ENCODE peak calls at places on chromosomes 5 and 9, in five cellular contexts. X, D, E, V and I are unnamed samples.

GRCh38 chr9:112620353-112620752 is 97.6 kb downstream of the INIP start:
- DNase-seq in E (no peak), X (no peak), V (no peak), D (no peak), I (no peak)

GRCh38 chr9:90860382-90860781 is 58.8 kb downstream of the SYK start:
- DNase-seq in D (no peak), X (no peak), E (no peak), V (no peak), I (no peak)

GRCh38 chr9:92978345-92978875 is 31.1 kb downstream of the FGD3 start:
- DNase-seq in V (no peak), D (no peak), E (no peak), X (no peak), I (no peak)

GRCh38 chr9:5569357-5569756 is 59.0 kb downstream of the PDCD1LG2 start:
- DNase-seq in V (no peak), X (no peak), D (no peak), E (no peak), I (no peak)

GRCh38 chr5:4294878-4295277 is 699.2 kb downstream of the IRX1 start:
- DNase-seq in V (no peak), X (no peak), E (no peak), D (no peak), I (no peak)

GRCh38 chr5:178785999-178786398 is 55.5 kb upstream of the ZNF354A start:
- DNase-seq in D (peak; percentile 16), V (no peak), E (no peak), X (no peak), I (no peak)

GRCh38 chr5:97764700-97765099 is 581.7 kb upstream of the RIOK2 start:
- DNase-seq in D (no peak), E (no peak), X (no peak), V (no peak), I (no peak)

GRCh38 chr5:176402684-176403083 is 13.7 kb downstream of the CLTB start:
- DNase-seq in E (no peak), V (no peak), D (no peak), X (no peak), I (no peak)

GRCh38 chr5:62043289-62044274 is 262.4 kb upstream of the KIF2A start:
- DNase-seq in D (no peak), X (no peak), E (no peak), V (peak; percentile 65), I (peak; percentile 81)

GRCh38 chr5:106290841-106291240 is 1379.9 kb downstream of the EFNA5 start:
- DNase-seq in D (no peak), E (no peak), V (no peak), X (no peak), I (no peak)

GRCh38 chr5:176416123-176416924 is at the start of gene CLTB:
- DNase-seq in E (peak; percentile 37), D (peak; percentile 95), V (peak; percentile 85), X (peak; percentile 77), I (peak; percentile 71)

GRCh38 chr5:91030521-91031395 is 352.4 kb downstream of the ARRDC3 start:
- DNase-seq in X (no peak), D (no peak), V (no peak), E (no peak), I (no peak)

GRCh38 chr5:174166231-174167079 is 120.9 kb downstream of the NSG2 start:
- DNase-seq in D (no peak), X (no peak), E (no peak), V (no peak), I (no peak)

GRCh38 chr9:88923653-88924284 is 67.5 kb upstream of the S1PR3 start:
- DNase-seq in V (no peak), X (no peak), D (no peak), E (no peak), I (no peak)

GRCh38 chr5:74027732-74028338 is 401.8 kb downstream of the ARHGEF28 start:
- DNase-seq in D (no peak), X (no peak), E (no peak), V (no peak), I (no peak)

GRCh38 chr9:306907-307306 is 92.2 kb downstream of the DOCK8 start:
- DNase-seq in E (no peak), X (no peak), D (no peak), V (no peak), I (no peak)

GRCh38 chr5:17154211-17154996 is 63.0 kb upstream of the BASP1 start:
- DNase-seq in X (no peak), E (no peak), V (no peak), D (no peak), I (no peak)

GRCh38 chr5:122756263-122756911 is 18.5 kb upstream of the SNX2 start:
- DNase-seq in V (no peak), E (no peak), D (no peak), X (no peak), I (no peak)

GRCh38 chr9:114301798-114302565 is 20.9 kb upstream of the ORM1 start:
- DNase-seq in E (no peak), V (peak; percentile 27), D (no peak), X (no peak), I (no peak)

GRCh38 chr5:150064681-150065220 is 21.6 kb downstream of the CSF1R start:
- DNase-seq in D (no peak), V (no peak), E (no peak), X (no peak), I (no peak)

GRCh38 chr9:84271004-84271886 is 69.3 kb downstream of the SLC28A3 start:
- DNase-seq in X (no peak), E (no peak), V (peak; percentile 63), D (no peak), I (peak; percentile 30)

GRCh38 chr9:126531035-126531571 is 82.6 kb upstream of the LMX1B start:
- DNase-seq in E (no peak), D (no peak), X (no peak), V (no peak), I (no peak)

GRCh38 chr5:148998174-148998797 is 64.6 kb downstream of the SH3TC2 start:
- DNase-seq in D (peak; percentile 16), E (no peak), V (no peak), X (peak; percentile 63), I (peak; percentile 32)

GRCh38 chr5:169071-169727 is 22.1 kb upstream of the LRRC14B start:
- DNase-seq in D (peak; percentile 33), X (no peak), V (no peak), E (no peak), I (no peak)

GRCh38 chr5:169728-170094 is 21.6 kb upstream of the LRRC14B start:
- DNase-seq in E (no peak), V (no peak), X (no peak), D (no peak), I (no peak)

GRCh38 chr5:167511-167910 is 23.8 kb upstream of the LRRC14B start:
- DNase-seq in E (no peak), X (no peak), D (no peak), V (no peak), I (no peak)

GRCh38 chr5:166441-167372 is 24.6 kb upstream of the LRRC14B start:
- DNase-seq in E (no peak), V (no peak), D (no peak), X (no peak), I (no peak)

DNA sequence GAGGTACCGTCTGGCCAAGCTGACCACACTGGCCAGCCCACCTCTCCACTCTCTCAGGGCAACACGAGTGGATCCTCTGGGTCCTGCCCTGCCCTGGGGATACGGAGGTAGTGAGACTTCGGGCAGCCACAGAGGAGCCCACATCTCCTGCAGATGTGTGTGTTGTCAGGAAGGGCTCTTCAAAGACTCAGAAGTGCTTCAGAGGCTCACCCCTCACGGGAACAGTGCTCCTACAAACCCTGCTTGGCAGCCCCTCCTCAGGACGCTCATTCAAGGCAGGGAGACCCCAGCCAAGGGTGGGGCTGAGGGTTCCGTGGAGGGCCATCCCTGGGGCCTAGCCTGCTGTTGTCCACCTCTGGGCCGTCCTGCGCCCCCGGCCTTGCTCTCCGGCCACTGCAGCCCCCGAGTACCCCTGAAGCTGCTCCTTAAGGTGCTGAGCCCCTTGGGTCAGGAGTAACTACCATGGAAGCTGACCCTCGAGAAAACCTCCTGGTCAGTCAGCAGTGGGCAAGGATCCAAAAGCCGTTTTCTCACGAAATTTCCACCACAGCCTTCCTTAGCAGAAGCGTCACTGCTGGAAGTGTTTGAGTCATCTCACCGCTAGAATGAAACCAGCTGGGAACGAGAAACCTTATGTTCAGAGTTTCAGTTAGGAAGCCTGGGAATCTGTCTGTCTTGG is 23.2 kb upstream of the LRRC14B start:
- DNase-seq in D (no peak), E (no peak), V (no peak), X (no peak), I (no peak)
- TF ChIP-seq ZNF274 in D (no peak), E (no peak), V (no peak), X (no peak), I (no peak)

GRCh38 chr9:137556069-137556838 is 4.6 kb downstream of the MRPL41 start:
- DNase-seq in X (no peak), E (no peak), V (no peak), D (no peak), I (no peak)
- TF ChIP-seq ZNF274 in X (no peak), E (no peak), V (no peak), D (no peak), I (no peak)

GRCh38 chr9:34413229-34413852 is 36.6 kb upstream of the MYORG start:
- DNase-seq in V (peak; percentile 77), E (no peak), D (peak; percentile 52), X (no peak), I (peak; percentile 43)
- TF ChIP-seq ZNF274 in V (no peak), E (no peak), D (no peak), X (no peak), I (no peak)

DNA sequence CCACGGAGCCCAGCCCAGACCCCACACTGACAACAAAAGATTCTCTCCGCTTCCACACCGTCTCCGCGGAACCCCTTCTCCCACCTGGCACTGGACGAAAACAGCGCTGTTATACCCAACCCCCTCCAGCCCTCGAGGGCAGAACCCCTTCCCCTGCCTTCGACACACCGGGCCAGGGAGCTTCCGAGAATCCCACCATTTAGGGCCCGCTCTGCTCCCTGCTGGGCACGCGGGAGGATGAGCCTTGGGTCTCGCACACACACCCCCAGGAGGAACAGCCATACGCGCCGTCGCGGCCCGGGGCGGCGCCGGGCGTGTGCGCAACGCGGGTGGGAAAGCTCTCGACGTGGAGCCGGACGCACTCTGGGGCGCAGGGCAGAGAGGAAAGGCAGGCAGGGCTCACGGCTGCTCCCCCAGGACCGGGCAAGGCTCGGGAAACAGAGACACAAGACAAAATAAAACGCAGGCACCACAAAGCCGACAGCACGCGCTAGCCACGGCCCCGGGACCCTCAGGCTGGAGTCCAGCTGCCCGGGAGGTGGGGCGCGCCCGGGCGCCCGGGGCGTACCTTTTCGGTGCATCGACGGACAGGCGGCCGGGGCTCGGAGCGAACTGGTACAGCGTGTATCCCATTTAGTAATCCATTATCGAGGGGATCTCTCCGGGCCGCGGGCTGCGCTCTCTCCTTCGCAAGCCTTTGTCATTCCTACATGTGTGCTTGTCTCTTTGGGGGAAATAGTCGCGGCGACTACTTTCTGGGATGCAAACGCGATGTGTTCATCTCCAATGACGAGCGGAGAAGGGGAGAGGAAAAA is 799 bp downstream of the SEMA6A start:
- DNase-seq in V (no peak), E (no peak), X (no peak), D (no peak), I (no peak)
- TF ChIP-seq ZNF274 in V (no peak), E (no peak), X (no peak), D (no peak), I (no peak)

GRCh38 chr5:31701642-31702041 is 62.7 kb downstream of the PDZD2 start:
- DNase-seq in E (no peak), D (no peak), V (no peak), X (no peak), I (no peak)
- TF ChIP-seq ZNF274 in E (no peak), D (no peak), V (no peak), X (no peak), I (no peak)

DNA sequence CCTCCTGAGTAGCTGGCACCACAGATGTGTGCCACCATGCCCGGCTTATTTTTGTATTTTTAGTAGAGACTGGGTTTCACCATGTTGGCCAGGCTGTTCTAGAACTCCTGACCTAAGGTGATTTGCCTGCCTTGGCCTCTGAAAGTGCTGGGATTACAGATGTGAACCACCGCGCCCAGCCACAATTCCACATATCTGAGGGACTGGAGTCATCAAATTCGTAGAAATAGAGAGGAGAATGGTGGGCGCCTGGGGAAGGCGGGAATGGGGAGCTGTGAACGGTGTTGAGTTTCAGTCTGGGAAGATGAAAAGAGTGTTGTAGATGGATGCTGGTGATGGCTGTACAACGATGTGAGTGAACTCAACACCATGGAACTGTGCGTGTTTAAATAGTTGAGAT is 1.9 kb upstream of the ABO start:
- DNase-seq in V (no peak), X (no peak), D (no peak), E (no peak), I (no peak)
- TF ChIP-seq ZNF274 in V (no peak), X (no peak), D (no peak), E (no peak), I (no peak)